ENCODE peak calls at places on chromosomes 5 and 9, in ten cellular contexts. G is MG63; F is WERI-Rb-1; J is effector CD4-positive, alpha-beta T cell; Y is H7; M is SK-N-DZ; R is putamen; N is iris pigment epithelial cell; O is HCT116; Q is NCI-H1694 treated with DMSO at 0.1 percent for 48 hours. W is an unnamed sample.

GRCh38 chr9:546797-547223 is 294.7 kb upstream of the DMRT1 start:
- DNase-seq in G (no peak), F (no peak), J (no peak), Y (peak; percentile 36), M (no peak), R (peak; percentile 81), N (no peak), O (no peak), Q (peak; percentile 82), W (no peak)

GRCh38 chr9:136773386-136774044 is 9.2 kb upstream of the LCN15 start:
- DNase-seq in G (no peak), F (peak; percentile 69), J (no peak), Y (peak; percentile 88), M (peak; percentile 77), R (no peak), N (peak; percentile 21), O (no peak), Q (no peak), W (no peak)

GRCh38 chr9:129285382-129285781 is 107.3 kb upstream of the IER5L start:
- DNase-seq in G (no peak), F (no peak), J (no peak), Y (no peak), M (no peak), R (no peak), N (no peak), O (no peak), Q (no peak), W (no peak)

GRCh38 chr5:94039101-94039500 is 297.7 kb upstream of the POU5F2 start:
- DNase-seq in G (no peak), F (no peak), J (no peak), Y (no peak), M (no peak), R (no peak), N (no peak), O (no peak), Q (no peak), W (no peak)

GRCh38 chr5:179313849-179314521 is 31.3 kb downstream of the ADAMTS2 start:
- DNase-seq in G (peak; percentile 99), F (no peak), J (no peak), Y (no peak), M (no peak), R (peak; percentile 35), N (peak; percentile 88), O (no peak), Q (peak; percentile 60), W (no peak)

GRCh38 chr5:42506662-42507061 is 83.4 kb downstream of the GHR start:
- DNase-seq in G (no peak), F (no peak), J (no peak), Y (no peak), M (no peak), R (no peak), N (no peak), O (no peak), Q (no peak), W (no peak)

GRCh38 chr9:13410566-13411031 is 131.1 kb upstream of the MPDZ start:
- DNase-seq in G (peak; percentile 94), F (no peak), J (no peak), Y (no peak), M (no peak), R (no peak), N (peak; percentile 22), O (no peak), Q (no peak), W (no peak)

GRCh38 chr5:17316973-17317459 is 99.6 kb downstream of the BASP1 start:
- DNase-seq in G (peak; percentile 54), F (no peak), J (no peak), Y (no peak), M (no peak), R (no peak), N (peak; percentile 81), O (no peak), Q (no peak), W (no peak)

GRCh38 chr9:135512241-135512603 is 9.0 kb upstream of the LCN1 start:
- DNase-seq in G (no peak), F (no peak), J (no peak), Y (no peak), M (no peak), R (no peak), N (no peak), O (no peak), Q (no peak), W (no peak)

GRCh38 chr5:71887680-71888079 is 168.6 kb downstream of the CARTPT start:
- DNase-seq in G (no peak), F (no peak), J (no peak), Y (peak; percentile 64), M (peak; percentile 82), R (peak; percentile 14), N (peak; percentile 95), O (peak; percentile 77), Q (no peak), W (no peak)

GRCh38 chr5:138444078-138444773 is 5.4 kb downstream of the REEP2 start:
- DNase-seq in G (no peak), F (no peak), J (no peak), Y (peak; percentile 42), M (no peak), R (no peak), N (no peak), O (no peak), Q (no peak), W (no peak)

GRCh38 chr9:121179930-121180681 is 21.6 kb downstream of the RAB14 start:
- DNase-seq in G (no peak), F (no peak), J (no peak), Y (no peak), M (no peak), R (no peak), N (no peak), O (no peak), Q (no peak), W (no peak)

GRCh38 chr5:51995773-51996306 is 612.6 kb downstream of the ISL1 start:
- DNase-seq in G (no peak), F (no peak), J (no peak), Y (no peak), M (peak; percentile 98), R (no peak), N (no peak), O (no peak), Q (no peak), W (no peak)

GRCh38 chr9:128886211-128886826 is 4.4 kb downstream of the LRRC8A start:
- DNase-seq in G (peak; percentile 23), F (no peak), J (no peak), Y (peak; percentile 23), M (no peak), R (no peak), N (no peak), O (no peak), Q (no peak), W (no peak)

GRCh38 chr9:87622936-87623335 is 103.0 kb upstream of the CTSL start:
- DNase-seq in G (no peak), F (no peak), J (no peak), Y (no peak), M (no peak), R (no peak), N (no peak), O (no peak), Q (no peak), W (no peak)

GRCh38 chr9:135422340-135422944 is 57.1 kb upstream of the PPP1R26 start:
- DNase-seq in G (no peak), F (no peak), J (no peak), Y (peak; percentile 11), M (no peak), R (peak; percentile 33), N (no peak), O (no peak), Q (no peak), W (no peak)

GRCh38 chr5:556909-557441 is 32.7 kb upstream of the SLC9A3 start:
- DNase-seq in G (no peak), F (peak; percentile 7), J (no peak), Y (peak; percentile 47), M (no peak), R (no peak), N (no peak), O (no peak), Q (no peak), W (no peak)

GRCh38 chr5:40479939-40480338 is 199.8 kb upstream of the PTGER4 start:
- DNase-seq in G (no peak), F (no peak), J (no peak), Y (no peak), M (no peak), R (no peak), N (no peak), O (no peak), Q (no peak), W (peak; percentile 49)

GRCh38 chr5:134290443-134290842 is 64.6 kb upstream of the PPP2CA start:
- DNase-seq in G (no peak), F (no peak), J (no peak), Y (no peak), M (no peak), R (no peak), N (no peak), O (no peak), Q (no peak), W (no peak)

GRCh38 chr9:100525563-100525962 is 52.3 kb upstream of the CAVIN4 start:
- DNase-seq in G (no peak), F (no peak), J (no peak), Y (no peak), M (no peak), R (no peak), N (peak; percentile 12), O (no peak), Q (no peak), W (no peak)

GRCh38 chr9:34492051-34492450 is 30.7 kb downstream of the ENHO start:
- DNase-seq in G (no peak), F (no peak), J (no peak), Y (peak; percentile 66), M (no peak), R (no peak), N (no peak), O (no peak), Q (no peak), W (no peak)

GRCh38 chr5:126631920-126632319 is 31.2 kb downstream of the PHAX start:
- DNase-seq in G (no peak), F (no peak), J (no peak), Y (no peak), M (no peak), R (no peak), N (no peak), O (no peak), Q (no peak), W (no peak)

GRCh38 chr9:109253637-109254284 is 67.1 kb downstream of the EPB41L4B start:
- DNase-seq in G (peak; percentile 73), F (no peak), J (no peak), Y (no peak), M (no peak), R (no peak), N (peak; percentile 80), O (peak; percentile 64), Q (no peak), W (no peak)

GRCh38 chr5:179342577-179342976 is 2.7 kb downstream of the ADAMTS2 start:
- DNase-seq in G (peak; percentile 76), F (no peak), J (no peak), Y (peak; percentile 81), M (peak; percentile 69), R (no peak), N (peak; percentile 13), O (no peak), Q (no peak), W (no peak)

GRCh38 chr5:36261186-36261585 is 19.5 kb upstream of the NADK2 start:
- DNase-seq in G (no peak), F (no peak), J (no peak), Y (no peak), M (no peak), R (no peak), N (no peak), O (no peak), Q (no peak), W (no peak)

GRCh38 chr9:134350416-134350994 is 24.2 kb downstream of the RXRA start:
- DNase-seq in G (no peak), F (peak; percentile 63), J (no peak), Y (no peak), M (no peak), R (no peak), N (no peak), O (no peak), Q (no peak), W (no peak)

GRCh38 chr5:156922207-156922792 is 40.7 kb downstream of the TIMD4 start:
- DNase-seq in G (no peak), F (no peak), J (no peak), Y (no peak), M (no peak), R (no peak), N (no peak), O (no peak), Q (no peak), W (peak; percentile 16)

GRCh38 chr9:96854877-96855273 is 561 bp upstream of the ZNF782 start:
- DNase-seq in G (no peak), F (no peak), J (no peak), Y (peak; percentile 26), M (no peak), R (no peak), N (no peak), O (no peak), Q (no peak), W (no peak)